ENCODE peak calls at places on chromosomes 4 and X, in ten cellular contexts. G, R, X, L, H, Z, N, T, O and I are unnamed samples.
A peak's percentile ranks its signal among the peaks of the same experiment; 100 is the strongest.

GRCh38 chrX:120697053-120697452 is 67.2 kb upstream of the C1GALT1C1 start:
- ATAC-seq in G (peak; percentile 94), R (no peak), X (peak; percentile 95), L (no peak), H (no peak), Z (no peak), N (no peak), T (no peak), O (no peak), I (peak; percentile 78)

GRCh38 chrX:65772842-65773241 is 105.4 kb downstream of the MSN start:
- ATAC-seq in G (no peak), R (no peak), X (no peak), L (no peak), H (no peak), Z (no peak), N (no peak), T (no peak), O (no peak), I (no peak)

GRCh38 chr4:7016512-7016911 is 26.7 kb upstream of the TADA2B start:
- ATAC-seq in G (no peak), R (no peak), X (no peak), L (no peak), H (no peak), Z (no peak), N (no peak), T (no peak), O (no peak), I (no peak)

GRCh38 chr4:186297013-186297645 is 31.1 kb downstream of the F11 start:
- ATAC-seq in G (no peak), R (peak; percentile 27), X (no peak), L (no peak), H (no peak), Z (peak; percentile 43), N (no peak), T (no peak), O (no peak), I (no peak)

GRCh38 chrX:25015486-25016360 is at the start of gene ARX:
- ATAC-seq in G (peak; percentile 58), R (no peak), X (peak; percentile 43), L (no peak), H (peak; percentile 73), Z (peak; percentile 82), N (peak; percentile 87), T (peak; percentile 63), O (peak; percentile 69), I (no peak)

GRCh38 chr4:14865804-14866203 is 136.5 kb upstream of the CPEB2 start:
- ATAC-seq in G (no peak), R (no peak), X (no peak), L (no peak), H (no peak), Z (peak; percentile 69), N (no peak), T (no peak), O (no peak), I (no peak)

GRCh38 chr4:174864031-174864430 is 35.0 kb upstream of the GLRA3 start:
- ATAC-seq in G (no peak), R (no peak), X (no peak), L (no peak), H (no peak), Z (no peak), N (no peak), T (no peak), O (no peak), I (no peak)

GRCh38 chr4:171025323-171025722 is 787.9 kb upstream of the GALNTL6 start:
- ATAC-seq in G (no peak), R (no peak), X (no peak), L (no peak), H (no peak), Z (no peak), N (no peak), T (no peak), O (no peak), I (no peak)

GRCh38 chr4:18571252-18571885 is 549.8 kb upstream of the LCORL start:
- ATAC-seq in G (no peak), R (no peak), X (no peak), L (no peak), H (no peak), Z (no peak), N (no peak), T (no peak), O (no peak), I (no peak)

GRCh38 chr4:152427971-152428370 is 107.9 kb downstream of the FBXW7 start:
- ATAC-seq in G (no peak), R (no peak), X (no peak), L (no peak), H (no peak), Z (no peak), N (no peak), T (no peak), O (no peak), I (no peak)

GRCh38 chrX:53379008-53379710 is 43.3 kb downstream of the SMC1A start:
- ATAC-seq in G (no peak), R (no peak), X (no peak), L (no peak), H (no peak), Z (no peak), N (no peak), T (no peak), O (no peak), I (no peak)

GRCh38 chr4:3827616-3828492 is 61.7 kb downstream of the ADRA2C start:
- ATAC-seq in G (no peak), R (no peak), X (no peak), L (no peak), H (peak; percentile 57), Z (peak; percentile 86), N (peak; percentile 70), T (peak; percentile 92), O (peak; percentile 70), I (no peak)